ENCODE peak calls at places on chromosomes 11 and 22, in nine cellular contexts. One of them, this sample, is unnamed.

GRCh38 chr11:75603791-75604736 is 42.0 kb downstream of the SERPINH1 start:
- DNase-seq in spleen: no peak
- DNase-seq in ovary: no peak
- DNase-seq in prostate gland: no peak
- DNase-seq in Peyer's patch: no peak
- DNase-seq in IMR-90: peak; percentile 96
- DNase-seq in tibial nerve: no peak
- DNase-seq in upper lobe of left lung: no peak
- DNase-seq in GM12891: no peak
- DNase-seq in this sample: no peak

GRCh38 chr11:126485021-126485781 is 129.7 kb downstream of the ST3GAL4 start:
- DNase-seq in prostate gland: no peak
- DNase-seq in tibial nerve: no peak
- DNase-seq in GM12891: no peak
- DNase-seq in ovary: no peak
- DNase-seq in IMR-90: peak; percentile 81
- DNase-seq in Peyer's patch: no peak
- DNase-seq in spleen: peak; percentile 52
- DNase-seq in upper lobe of left lung: no peak
- DNase-seq in this sample: no peak

GRCh38 chr11:111845256-111846028 is 25.9 kb downstream of the ALG9 start:
- DNase-seq in Peyer's patch: no peak
- DNase-seq in spleen: no peak
- DNase-seq in ovary: no peak
- DNase-seq in tibial nerve: no peak
- DNase-seq in GM12891: no peak
- DNase-seq in prostate gland: no peak
- DNase-seq in upper lobe of left lung: peak; percentile 43
- DNase-seq in IMR-90: no peak
- DNase-seq in this sample: peak; percentile 4

GRCh38 chr22:47192651-47193437 is 430.4 kb downstream of the TBC1D22A start:
- DNase-seq in ovary: no peak
- DNase-seq in GM12891: no peak
- DNase-seq in prostate gland: no peak
- DNase-seq in IMR-90: no peak
- DNase-seq in tibial nerve: no peak
- DNase-seq in Peyer's patch: peak; percentile 75
- DNase-seq in spleen: peak; percentile 75
- DNase-seq in upper lobe of left lung: peak; percentile 21
- DNase-seq in this sample: no peak

GRCh38 chr11:71490731-71491390 is 36.2 kb upstream of the KRTAP5-7 start:
- DNase-seq in prostate gland: no peak
- DNase-seq in tibial nerve: no peak
- DNase-seq in ovary: no peak
- DNase-seq in spleen: no peak
- DNase-seq in upper lobe of left lung: no peak
- DNase-seq in GM12891: no peak
- DNase-seq in IMR-90: no peak
- DNase-seq in Peyer's patch: no peak
- DNase-seq in this sample: no peak

GRCh38 chr11:41222236-41222635 is 237.2 kb downstream of the LRRC4C start:
- DNase-seq in Peyer's patch: no peak
- DNase-seq in prostate gland: no peak
- DNase-seq in GM12891: no peak
- DNase-seq in ovary: no peak
- DNase-seq in spleen: no peak
- DNase-seq in IMR-90: no peak
- DNase-seq in tibial nerve: no peak
- DNase-seq in upper lobe of left lung: no peak
- DNase-seq in this sample: no peak

GRCh38 chr11:118169300-118170140 is 6.9 kb downstream of the SCN2B start:
- DNase-seq in GM12891: no peak
- DNase-seq in Peyer's patch: no peak
- DNase-seq in upper lobe of left lung: no peak
- DNase-seq in spleen: no peak
- DNase-seq in ovary: no peak
- DNase-seq in prostate gland: no peak
- DNase-seq in tibial nerve: no peak
- DNase-seq in IMR-90: no peak
- DNase-seq in this sample: no peak

GRCh38 chr22:48222742-48223487 is 1460.5 kb downstream of the TBC1D22A start:
- DNase-seq in spleen: peak; percentile 71
- DNase-seq in Peyer's patch: peak; percentile 33
- DNase-seq in prostate gland: no peak
- DNase-seq in tibial nerve: no peak
- DNase-seq in GM12891: no peak
- DNase-seq in upper lobe of left lung: no peak
- DNase-seq in IMR-90: no peak
- DNase-seq in ovary: no peak
- DNase-seq in this sample: no peak

GRCh38 chr11:120749389-120749788 is 237.8 kb downstream of the GRIK4 start:
- DNase-seq in spleen: no peak
- DNase-seq in GM12891: no peak
- DNase-seq in Peyer's patch: no peak
- DNase-seq in IMR-90: no peak
- DNase-seq in tibial nerve: no peak
- DNase-seq in ovary: no peak
- DNase-seq in prostate gland: no peak
- DNase-seq in upper lobe of left lung: no peak
- DNase-seq in this sample: no peak

GRCh38 chr22:24499706-24500105 is 4.6 kb downstream of the UPB1 start:
- DNase-seq in tibial nerve: no peak
- DNase-seq in spleen: peak; percentile 35
- DNase-seq in upper lobe of left lung: no peak
- DNase-seq in ovary: no peak
- DNase-seq in prostate gland: no peak
- DNase-seq in GM12891: no peak
- DNase-seq in Peyer's patch: no peak
- DNase-seq in IMR-90: no peak
- DNase-seq in this sample: no peak

GRCh38 chr11:2444301-2445106 is at the start of the genes KCNQ1 and TRPM5:
- DNase-seq in upper lobe of left lung: peak; percentile 83
- DNase-seq in prostate gland: peak; percentile 34
- DNase-seq in Peyer's patch: peak; percentile 90
- DNase-seq in IMR-90: no peak
- DNase-seq in GM12891: no peak
- DNase-seq in tibial nerve: no peak
- DNase-seq in spleen: peak; percentile 93
- DNase-seq in ovary: no peak
- DNase-seq in this sample: peak; percentile 49

GRCh38 chr11:96235725-96236124 is 107.3 kb downstream of the MAML2 start:
- DNase-seq in tibial nerve: no peak
- DNase-seq in ovary: no peak
- DNase-seq in Peyer's patch: no peak
- DNase-seq in prostate gland: no peak
- DNase-seq in spleen: no peak
- DNase-seq in upper lobe of left lung: no peak
- DNase-seq in IMR-90: peak; percentile 73
- DNase-seq in GM12891: no peak
- DNase-seq in this sample: no peak

GRCh38 chr11:47912843-47913437 is 64.8 kb upstream of the NUP160 start:
- DNase-seq in Peyer's patch: no peak
- DNase-seq in spleen: no peak
- DNase-seq in ovary: no peak
- DNase-seq in IMR-90: no peak
- DNase-seq in tibial nerve: no peak
- DNase-seq in prostate gland: no peak
- DNase-seq in upper lobe of left lung: no peak
- DNase-seq in GM12891: no peak
- DNase-seq in this sample: no peak

GRCh38 chr22:28981818-28982499 is 79.7 kb downstream of the C22orf31 start:
- DNase-seq in Peyer's patch: no peak
- DNase-seq in IMR-90: no peak
- DNase-seq in prostate gland: no peak
- DNase-seq in ovary: no peak
- DNase-seq in spleen: no peak
- DNase-seq in GM12891: no peak
- DNase-seq in tibial nerve: no peak
- DNase-seq in upper lobe of left lung: no peak
- DNase-seq in this sample: no peak

GRCh38 chr11:77199346-77199745 is 71.3 kb downstream of the MYO7A start:
- DNase-seq in tibial nerve: no peak
- DNase-seq in spleen: peak; percentile 65
- DNase-seq in prostate gland: no peak
- DNase-seq in IMR-90: no peak
- DNase-seq in ovary: peak; percentile 5
- DNase-seq in Peyer's patch: peak; percentile 41
- DNase-seq in GM12891: no peak
- DNase-seq in upper lobe of left lung: peak; percentile 17
- DNase-seq in this sample: no peak

GRCh38 chr11:88231894-88232482 is 56.7 kb upstream of the RAB38 start:
- DNase-seq in tibial nerve: peak; percentile 48
- DNase-seq in prostate gland: no peak
- DNase-seq in ovary: no peak
- DNase-seq in GM12891: peak; percentile 4
- DNase-seq in spleen: no peak
- DNase-seq in Peyer's patch: no peak
- DNase-seq in upper lobe of left lung: no peak
- DNase-seq in IMR-90: peak; percentile 40
- DNase-seq in this sample: peak; percentile 4

GRCh38 chr11:18594999-18595749 is 4.4 kb upstream of the MISFA start:
- DNase-seq in GM12891: no peak
- DNase-seq in prostate gland: no peak
- DNase-seq in spleen: no peak
- DNase-seq in IMR-90: peak; percentile 88
- DNase-seq in tibial nerve: no peak
- DNase-seq in ovary: no peak
- DNase-seq in Peyer's patch: no peak
- DNase-seq in upper lobe of left lung: no peak
- DNase-seq in this sample: no peak

GRCh38 chr11:75421035-75421602 is 11.9 kb downstream of the KLHL35 start:
- DNase-seq in Peyer's patch: no peak
- DNase-seq in upper lobe of left lung: no peak
- DNase-seq in tibial nerve: no peak
- DNase-seq in GM12891: no peak
- DNase-seq in prostate gland: no peak
- DNase-seq in IMR-90: no peak
- DNase-seq in ovary: no peak
- DNase-seq in spleen: peak; percentile 41
- DNase-seq in this sample: peak; percentile 75

GRCh38 chr22:39024923-39025322 is 4.0 kb downstream of the APOBEC3D start:
- DNase-seq in upper lobe of left lung: no peak
- DNase-seq in spleen: no peak
- DNase-seq in Peyer's patch: no peak
- DNase-seq in prostate gland: no peak
- DNase-seq in GM12891: no peak
- DNase-seq in IMR-90: no peak
- DNase-seq in tibial nerve: no peak
- DNase-seq in ovary: no peak
- DNase-seq in this sample: no peak

GRCh38 chr22:30195245-30196140 is 51.1 kb downstream of the LIF start:
- DNase-seq in Peyer's patch: no peak
- DNase-seq in GM12891: no peak
- DNase-seq in tibial nerve: peak; percentile 67
- DNase-seq in upper lobe of left lung: no peak
- DNase-seq in ovary: no peak
- DNase-seq in spleen: no peak
- DNase-seq in IMR-90: peak; percentile 64
- DNase-seq in prostate gland: no peak
- DNase-seq in this sample: peak; percentile 31

DNA sequence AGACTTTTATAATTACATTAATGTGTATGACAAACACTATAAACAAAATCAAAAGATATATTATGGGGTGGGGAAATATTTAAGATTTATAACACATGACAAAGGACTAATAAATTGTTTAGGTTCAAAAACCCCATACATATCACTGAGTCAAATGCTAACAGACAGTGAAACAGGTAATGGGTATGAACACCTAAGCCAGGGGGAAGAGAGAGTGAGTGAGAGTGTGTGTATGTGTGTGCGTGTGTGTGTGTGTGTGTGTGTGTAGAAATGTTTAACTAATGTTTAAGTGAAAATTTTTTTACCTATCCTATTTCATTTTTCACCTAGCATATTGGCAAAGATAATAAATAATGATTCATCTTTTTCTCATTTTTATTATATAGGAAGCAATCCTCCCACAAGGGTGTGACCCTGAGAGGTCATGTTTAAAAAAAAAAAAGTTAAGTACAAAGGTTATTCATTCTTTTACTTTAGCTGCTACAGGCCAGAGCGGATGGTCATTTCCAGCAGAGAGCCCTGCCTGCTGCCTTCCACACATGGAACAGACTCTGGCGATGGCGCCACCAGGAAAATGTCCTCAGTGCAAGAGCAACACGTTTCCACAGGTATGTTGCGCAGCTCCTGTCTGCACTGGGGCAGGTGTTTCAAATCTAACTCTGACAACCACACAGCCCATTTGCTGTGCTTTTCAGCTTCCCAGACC is 72.9 kb downstream of the PISD start:
- DNase-seq in prostate gland: no peak
- DNase-seq in IMR-90: no peak
- DNase-seq in Peyer's patch: peak; percentile 71
- DNase-seq in spleen: no peak
- DNase-seq in tibial nerve: no peak
- DNase-seq in upper lobe of left lung: no peak
- DNase-seq in ovary: no peak
- DNase-seq in GM12891: no peak
- DNase-seq in this sample: no peak
- TF ChIP-seq POLR2A in prostate gland: no peak
- TF ChIP-seq POLR2A in IMR-90: no peak
- TF ChIP-seq POLR2A in Peyer's patch: peak; percentile 86
- TF ChIP-seq POLR2A in spleen: no peak
- TF ChIP-seq POLR2A in tibial nerve: no peak
- TF ChIP-seq POLR2A in upper lobe of left lung: no peak
- TF ChIP-seq POLR2A in ovary: no peak
- TF ChIP-seq POLR2A in GM12891: no peak
- TF ChIP-seq POLR2A in this sample: no peak

GRCh38 chr11:20668844-20669832 is at the start of gene NELL1:
- DNase-seq in ovary: no peak
- DNase-seq in spleen: no peak
- DNase-seq in GM12891: no peak
- DNase-seq in upper lobe of left lung: no peak
- DNase-seq in Peyer's patch: no peak
- DNase-seq in IMR-90: no peak
- DNase-seq in prostate gland: no peak
- DNase-seq in tibial nerve: no peak
- DNase-seq in this sample: no peak
- TF ChIP-seq POLR2A in ovary: no peak
- TF ChIP-seq POLR2A in spleen: no peak
- TF ChIP-seq POLR2A in GM12891: no peak
- TF ChIP-seq POLR2A in upper lobe of left lung: no peak
- TF ChIP-seq POLR2A in Peyer's patch: no peak
- TF ChIP-seq POLR2A in IMR-90: no peak
- TF ChIP-seq POLR2A in prostate gland: no peak
- TF ChIP-seq POLR2A in tibial nerve: no peak
- TF ChIP-seq POLR2A in this sample: no peak

GRCh38 chr22:37294747-37295146 is 12.4 kb downstream of the CYTH4 start:
- DNase-seq in Peyer's patch: no peak
- DNase-seq in ovary: no peak
- DNase-seq in tibial nerve: no peak
- DNase-seq in spleen: no peak
- DNase-seq in IMR-90: no peak
- DNase-seq in upper lobe of left lung: no peak
- DNase-seq in prostate gland: no peak
- DNase-seq in GM12891: no peak
- DNase-seq in this sample: no peak
- TF ChIP-seq POLR2A in Peyer's patch: no peak
- TF ChIP-seq POLR2A in ovary: no peak
- TF ChIP-seq POLR2A in tibial nerve: no peak
- TF ChIP-seq POLR2A in spleen: no peak
- TF ChIP-seq POLR2A in IMR-90: no peak
- TF ChIP-seq POLR2A in upper lobe of left lung: no peak
- TF ChIP-seq POLR2A in prostate gland: no peak
- TF ChIP-seq POLR2A in GM12891: no peak
- TF ChIP-seq POLR2A in this sample: no peak

GRCh38 chr11:62558669-62559068 is 12.1 kb upstream of the AHNAK start:
- DNase-seq in upper lobe of left lung: no peak
- DNase-seq in ovary: no peak
- DNase-seq in Peyer's patch: no peak
- DNase-seq in prostate gland: no peak
- DNase-seq in tibial nerve: no peak
- DNase-seq in spleen: peak; percentile 71
- DNase-seq in GM12891: no peak
- DNase-seq in IMR-90: no peak
- DNase-seq in this sample: no peak
- TF ChIP-seq POLR2A in upper lobe of left lung: no peak
- TF ChIP-seq POLR2A in ovary: no peak
- TF ChIP-seq POLR2A in Peyer's patch: no peak
- TF ChIP-seq POLR2A in prostate gland: no peak
- TF ChIP-seq POLR2A in tibial nerve: no peak
- TF ChIP-seq POLR2A in spleen: no peak
- TF ChIP-seq POLR2A in GM12891: peak; percentile 34
- TF ChIP-seq POLR2A in IMR-90: no peak
- TF ChIP-seq POLR2A in this sample: no peak

This sample was measured in erythroblast.